ENCODE peak calls at places on chromosomes 2 and 18, in ten cellular contexts. K is left ventricle myocardium inferior; Q is CD4-positive, alpha-beta T cell; X is keratinocyte; P is tibial artery; Y is SJSA1; U is dorsolateral prefrontal cortex; Z is A549; A is mammary epithelial cell; C is OCI-LY7. W is an unnamed sample.

GRCh38 chr18:23523429-23524212 is 20.3 kb downstream of the RMC1 start:
- DNase-seq in K (no peak), Q (no peak), X (no peak), P (no peak), Y (peak; percentile 34), U (no peak), Z (no peak), A (peak; percentile 23), C (no peak), W (no peak)

GRCh38 chr2:112614201-112614840 is 29.9 kb downstream of the CHCHD5 start:
- DNase-seq in K (no peak), Q (no peak), X (no peak), P (no peak), Y (no peak), U (no peak), Z (no peak), A (no peak), C (no peak), W (no peak)

GRCh38 chr2:28977176-28977875 is 3.8 kb upstream of the TOGARAM2 start:
- DNase-seq in K (no peak), Q (no peak), X (no peak), P (no peak), Y (no peak), U (no peak), Z (no peak), A (no peak), C (no peak), W (no peak)

GRCh38 chr2:231541605-231542509 is 11.6 kb upstream of the NMUR1 start:
- DNase-seq in K (no peak), Q (no peak), X (no peak), P (no peak), Y (no peak), U (no peak), Z (peak; percentile 40), A (no peak), C (peak; percentile 43), W (no peak)

GRCh38 chr2:207772081-207772843 is 2.6 kb upstream of the FZD5 start:
- DNase-seq in K (no peak), Q (no peak), X (no peak), P (no peak), Y (no peak), U (no peak), Z (peak; percentile 47), A (no peak), C (no peak), W (no peak)

GRCh38 chr2:174859563-174860169 is 95.4 kb upstream of the CHRNA1 start:
- DNase-seq in K (no peak), Q (no peak), X (no peak), P (no peak), Y (no peak), U (no peak), Z (no peak), A (no peak), C (no peak), W (no peak)

GRCh38 chr2:129866391-129866790 is 113.1 kb upstream of the RAB6C start:
- DNase-seq in K (no peak), Q (no peak), X (no peak), P (no peak), Y (no peak), U (no peak), Z (no peak), A (no peak), C (no peak), W (no peak)

GRCh38 chr2:72994282-72994990 is 77.1 kb downstream of the SFXN5 start:
- DNase-seq in K (no peak), Q (no peak), X (no peak), P (no peak), Y (no peak), U (no peak), Z (no peak), A (no peak), C (no peak), W (no peak)

GRCh38 chr2:108377815-108378630 is at the start of gene SULT1C4:
- DNase-seq in K (peak; percentile 58), Q (no peak), X (no peak), P (peak; percentile 32), Y (peak; percentile 68), U (no peak), Z (no peak), A (no peak), C (no peak), W (no peak)

DNA sequence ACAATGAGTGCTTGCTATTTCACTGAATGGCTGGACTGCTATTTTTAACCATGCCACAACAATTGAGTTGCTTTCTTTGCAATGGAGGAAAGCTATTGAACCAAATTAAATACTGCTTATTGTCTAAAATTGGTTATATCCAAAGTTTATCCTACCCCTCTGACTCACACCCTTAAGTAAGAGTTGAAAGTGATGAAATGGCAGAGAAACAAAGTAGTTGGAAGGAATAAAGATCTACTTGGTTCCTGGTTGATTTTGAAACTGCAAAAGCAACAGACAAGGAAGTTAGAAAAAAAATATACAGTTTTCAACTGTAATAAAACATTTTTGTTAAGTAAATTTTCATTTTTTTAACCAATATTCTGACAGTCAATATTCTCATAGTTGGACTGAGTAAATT is 47.6 kb downstream of the EML4 start:
- DNase-seq in K (no peak), Q (no peak), X (no peak), P (no peak), Y (peak; percentile 27), U (no peak), Z (peak; percentile 67), A (peak; percentile 6), C (no peak), W (no peak)
- H3K27ac ChIP-seq in K (no peak overlapping the region), Q (no peak overlapping the region), X (peak overlapping the region; percentile 22), P (no peak overlapping the region), Y (peak overlapping the region; percentile 23), U (no peak overlapping the region), Z (peak overlapping the region; percentile 71), A (no peak overlapping the region), C (no peak overlapping the region), W (peak overlapping the region; percentile 27)

DNA sequence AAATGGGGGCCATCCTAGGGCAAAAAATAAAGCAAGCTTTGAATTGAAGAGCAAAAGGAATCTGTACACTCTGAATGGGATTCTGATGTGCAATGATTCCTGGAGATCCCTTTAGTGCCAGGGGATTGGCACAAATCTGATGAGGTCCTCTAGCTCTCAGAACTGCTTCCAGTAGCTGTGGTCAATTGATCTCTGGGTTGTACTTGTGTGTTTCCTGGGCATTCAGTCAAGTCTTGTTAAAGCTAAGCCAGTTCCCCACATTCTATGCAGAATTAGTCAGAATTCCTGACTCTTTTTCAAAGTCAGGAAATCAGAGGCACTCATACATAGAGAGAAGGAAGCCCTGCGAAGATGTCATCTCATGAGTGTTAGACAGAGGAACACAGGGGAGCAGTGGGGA is 161.3 kb downstream of the DNER start:
- DNase-seq in K (no peak), Q (no peak), X (no peak), P (no peak), Y (no peak), U (no peak), Z (no peak), A (no peak), C (no peak), W (no peak)
- H3K27ac ChIP-seq in K (no peak overlapping the region), Q (no peak overlapping the region), X (no peak overlapping the region), P (no peak overlapping the region), Y (no peak overlapping the region), U (no peak overlapping the region), Z (no peak overlapping the region), A (no peak overlapping the region), C (no peak overlapping the region), W (no peak overlapping the region)

DNA sequence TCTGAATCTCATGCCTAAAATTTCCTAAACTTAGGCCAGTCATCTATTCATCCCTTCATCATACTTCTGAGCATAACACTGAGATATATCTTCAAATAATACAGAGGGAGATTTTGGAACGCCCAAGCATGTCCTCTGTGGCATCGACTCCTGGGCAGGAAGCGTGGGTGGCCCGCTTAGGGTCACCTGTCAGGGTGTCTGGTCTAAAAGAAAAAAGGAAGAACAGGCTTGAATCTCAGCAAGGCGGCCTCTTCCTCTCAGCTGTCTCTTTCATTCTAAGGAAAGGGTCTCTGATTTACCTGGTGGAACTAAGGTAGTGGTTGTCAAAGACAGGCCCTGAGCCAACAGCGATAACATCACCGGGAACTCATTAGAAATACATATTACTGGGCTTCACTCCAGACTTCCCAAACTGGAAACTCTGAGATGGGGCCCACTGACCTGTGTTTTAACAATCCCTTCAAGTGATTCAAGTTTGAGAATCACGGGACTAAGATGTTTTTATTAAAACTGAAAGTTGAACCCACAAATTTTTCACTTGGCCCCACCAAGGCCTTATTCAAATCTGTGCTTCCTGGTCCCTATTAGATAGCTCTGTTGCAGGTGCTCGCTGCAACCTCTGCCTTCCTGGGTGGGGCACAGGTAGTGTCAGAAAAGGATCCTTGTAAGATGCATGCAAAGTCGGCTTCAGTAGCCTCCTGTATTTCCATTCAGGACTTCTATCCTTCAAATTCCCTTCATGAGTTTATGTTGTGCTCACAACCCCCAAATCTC is 162.3 kb upstream of the CCDC68 start:
- DNase-seq in K (no peak), Q (no peak), X (no peak), P (no peak), Y (no peak), U (no peak), Z (no peak), A (no peak), C (no peak), W (no peak)
- H3K27ac ChIP-seq in K (no peak overlapping the region), Q (no peak overlapping the region), X (no peak overlapping the region), P (no peak overlapping the region), Y (no peak overlapping the region), U (no peak overlapping the region), Z (no peak overlapping the region), A (no peak overlapping the region), C (no peak overlapping the region), W (no peak overlapping the region)

GRCh38 chr18:48572402-48573126 is 33.7 kb downstream of the CTIF start:
- DNase-seq in K (no peak), Q (no peak), X (no peak), P (no peak), Y (no peak), U (no peak), Z (no peak), A (no peak), C (no peak), W (no peak)
- H3K27ac ChIP-seq in K (no peak overlapping the region), Q (no peak overlapping the region), X (no peak overlapping the region), P (peak overlapping the region; percentile 16), Y (no peak overlapping the region), U (no peak overlapping the region), Z (no peak overlapping the region), A (no peak overlapping the region), C (no peak overlapping the region), W (no peak overlapping the region)

DNA sequence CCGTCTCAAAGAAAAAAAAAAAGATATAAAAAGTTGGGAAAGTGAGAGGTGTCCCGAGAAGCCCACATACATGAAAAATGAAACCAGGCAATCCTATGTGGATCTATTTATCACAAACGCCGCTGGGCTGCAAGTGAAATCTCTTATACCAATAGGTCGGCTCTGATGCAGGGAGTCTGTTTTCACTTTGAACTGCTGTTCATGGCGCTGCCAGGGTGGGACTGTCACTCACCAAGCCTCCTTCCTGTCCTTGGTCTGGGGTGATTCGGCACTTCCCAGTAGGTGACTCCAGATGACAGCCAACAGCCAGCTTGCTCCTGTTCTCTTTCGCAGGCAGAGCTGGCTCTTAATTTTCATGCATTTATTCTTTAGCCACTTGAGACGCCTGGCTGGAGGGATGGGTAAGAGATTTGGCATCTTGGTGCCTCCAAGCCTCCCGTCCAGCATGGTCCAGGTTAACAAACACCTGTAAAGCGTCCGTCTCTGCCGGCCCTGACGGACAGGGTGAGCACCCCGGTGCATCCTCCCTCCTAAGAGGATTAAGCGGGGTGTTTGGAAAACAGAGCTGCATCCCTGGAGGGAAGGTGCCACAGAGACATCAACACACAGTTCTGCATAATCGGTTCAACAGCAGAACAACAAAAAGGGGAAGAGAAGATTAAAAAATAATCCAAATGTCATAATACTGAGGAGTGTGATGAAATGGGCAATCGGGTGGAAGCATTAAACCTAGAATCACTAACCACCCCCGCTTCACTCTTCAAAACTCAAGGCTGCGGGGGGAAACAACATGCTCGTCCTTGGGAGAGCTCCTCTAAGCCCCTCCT is 58.7 kb downstream of the STEAP3 start:
- DNase-seq in K (no peak), Q (no peak), X (no peak), P (no peak), Y (no peak), U (no peak), Z (no peak), A (no peak), C (no peak), W (no peak)
- H3K27ac ChIP-seq in K (no peak overlapping the region), Q (no peak overlapping the region), X (no peak overlapping the region), P (no peak overlapping the region), Y (no peak overlapping the region), U (peak overlapping the region; percentile 63), Z (no peak overlapping the region), A (no peak overlapping the region), C (no peak overlapping the region), W (no peak overlapping the region)

W was measured in epithelial cell of prostate.